ENCODE peak calls at places on chromosome 15, in four cellular contexts. A, R, W and H are unnamed samples.

GRCh38 chr15:68346986-68347385 is 69.4 kb downstream of the FEM1B start:
- DNase-seq in A (no peak), R (no peak), W (no peak), H (no peak)

GRCh38 chr15:85742186-85742751 is 52.5 kb downstream of the KLHL25 start:
- DNase-seq in A (peak; percentile 57), R (no peak), W (no peak), H (peak; percentile 78)

GRCh38 chr15:40329804-40330203 is 6.3 kb downstream of the INAFM2 start:
- DNase-seq in A (no peak), R (no peak), W (peak; percentile 89), H (peak; percentile 63)

GRCh38 chr15:41128174-41128902 is 12.3 kb upstream of the INO80 start:
- DNase-seq in A (no peak), R (no peak), W (no peak), H (no peak)

GRCh38 chr15:95559875-95560394 is 770.6 kb upstream of the NR2F2 start:
- DNase-seq in A (peak; percentile 95), R (no peak), W (peak; percentile 97), H (peak; percentile 96)

GRCh38 chr15:30962079-30962478 is 29.3 kb downstream of the MTMR10 start:
- DNase-seq in A (no peak), R (no peak), W (no peak), H (no peak)

GRCh38 chr15:34753236-34753894 is 1.4 kb downstream of the GJD2 start:
- DNase-seq in A (peak; percentile 63), R (no peak), W (peak; percentile 65), H (peak; percentile 63)

GRCh38 chr15:63601727-63602185 is 4.6 kb downstream of the FBXL22 start:
- DNase-seq in A (no peak), R (peak; percentile 72), W (no peak), H (no peak)

GRCh38 chr15:24761704-24762302 is 86.2 kb downstream of the NPAP1 start:
- DNase-seq in A (peak; percentile 10), R (no peak), W (peak; percentile 25), H (peak; percentile 29)
- TF ChIP-seq CTCF in A (peak; percentile 31), R (peak; percentile 24), W (peak; percentile 22), H (peak; percentile 51)

DNA sequence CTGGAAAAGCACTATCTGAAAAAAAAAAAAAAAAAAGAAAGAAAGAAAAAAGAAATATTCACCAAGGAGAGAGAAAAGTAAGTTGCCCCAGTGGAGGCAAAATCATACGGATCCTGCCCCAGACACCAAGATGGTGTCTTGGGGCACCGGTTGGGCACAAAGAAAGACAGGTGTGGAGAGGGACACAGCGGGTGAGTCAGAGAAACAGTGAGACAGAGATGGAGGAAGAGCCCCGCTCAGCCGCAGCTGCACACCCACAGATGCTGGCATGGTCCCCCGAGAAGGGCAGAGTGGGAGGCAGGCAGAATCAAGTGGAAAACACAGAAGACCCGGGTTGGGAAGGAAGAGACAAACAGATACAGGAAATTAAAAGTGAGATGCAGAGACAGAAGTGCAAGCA is 129.7 kb upstream of the SMAD3 start:
- DNase-seq in A (peak; percentile 11), R (no peak), W (no peak), H (no peak)
- H3K4me3 ChIP-seq in A (no peak overlapping the region), R (no peak overlapping the region), W (no peak overlapping the region), H (no peak overlapping the region)

GRCh38 chr15:71465109-71465508 is 345.2 kb upstream of the NR2E3 start:
- DNase-seq in A (no peak), R (no peak), W (no peak), H (no peak)

GRCh38 chr15:71468715-71469114 is 341.6 kb upstream of the NR2E3 start:
- DNase-seq in A (no peak), R (no peak), W (no peak), H (no peak)

GRCh38 chr15:71471347-71471746 is 339.0 kb upstream of the NR2E3 start:
- DNase-seq in A (no peak), R (no peak), W (no peak), H (peak; percentile 34)

GRCh38 chr15:71472699-71473098 is 337.7 kb upstream of the NR2E3 start:
- DNase-seq in A (no peak), R (no peak), W (no peak), H (no peak)

GRCh38 chr15:71469393-71469792 is 341.0 kb upstream of the NR2E3 start:
- DNase-seq in A (peak; percentile 66), R (no peak), W (no peak), H (peak; percentile 47)
- TF ChIP-seq CTCF in A (peak; percentile 25), R (no peak), W (no peak), H (peak; percentile 51)

DNA sequence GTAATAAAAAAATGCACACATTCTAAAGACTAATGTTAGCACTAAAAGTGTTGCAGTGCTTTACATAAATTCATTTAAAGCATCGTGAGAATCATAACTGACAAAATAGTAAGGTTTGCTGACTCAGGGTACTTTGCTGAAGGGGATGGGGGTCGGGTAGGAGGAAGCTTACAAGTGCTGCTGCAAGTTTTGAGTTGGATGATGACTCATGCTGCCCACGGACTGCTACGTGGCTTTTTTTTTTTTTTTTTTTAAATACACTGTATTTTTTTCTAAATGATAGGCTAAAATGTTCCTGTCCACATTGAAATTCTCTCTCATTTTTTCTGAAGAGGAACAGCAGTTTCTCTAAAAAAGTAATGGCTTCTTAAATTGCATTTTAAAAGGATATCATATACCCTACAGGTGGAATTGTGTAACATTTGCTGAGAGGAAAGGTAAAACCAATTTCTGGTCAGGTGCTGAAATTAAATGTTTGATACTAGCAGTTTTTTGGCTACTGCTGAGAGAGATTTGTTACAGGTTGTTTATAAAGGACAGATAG is 2.2 kb downstream of the MAPK6 start:
- DNase-seq in A (peak; percentile 96), R (no peak), W (peak; percentile 95), H (peak; percentile 97)
- H3K4me3 ChIP-seq in A (peak overlapping the region; percentile 67), R (peak overlapping the region; percentile 69), W (peak overlapping the region; percentile 68), H (peak overlapping the region; percentile 78)

GRCh38 chr15:58498821-58499580 is 67.2 kb downstream of the LIPC start:
- DNase-seq in A (peak; percentile 89), R (no peak), W (peak; percentile 93), H (peak; percentile 79)
- TF ChIP-seq CTCF in A (no peak), R (no peak), W (no peak), H (no peak)

DNA sequence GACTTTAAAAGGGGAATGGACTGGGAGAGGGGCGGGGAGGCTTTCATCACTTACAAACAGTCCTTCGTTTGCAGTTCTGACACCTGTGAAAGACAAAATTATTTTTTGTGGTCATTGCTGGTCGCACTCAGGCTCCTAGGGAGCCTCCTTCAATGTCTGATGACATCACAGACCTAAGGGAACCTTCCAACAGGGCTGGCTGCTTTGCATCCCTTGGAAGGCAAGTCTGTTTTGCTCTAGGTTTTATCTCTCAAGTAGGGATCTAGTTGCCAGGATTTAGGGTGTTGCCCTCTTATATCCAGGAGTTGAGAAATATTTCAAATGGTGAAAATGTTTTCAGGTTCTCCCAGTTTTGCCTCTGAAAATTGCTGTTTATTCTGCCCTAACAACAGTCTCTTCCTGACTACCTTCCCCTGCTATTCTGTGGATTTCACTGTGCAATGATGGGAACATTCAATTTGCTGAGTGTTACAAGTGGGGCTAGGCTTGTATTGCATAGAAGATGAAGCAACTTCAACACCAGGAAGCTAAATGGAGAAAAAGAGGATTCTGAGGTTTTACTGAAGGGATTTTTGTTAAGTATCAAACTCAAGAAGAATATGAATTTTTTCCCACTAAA is 75.9 kb upstream of the ARRDC4 start:
- DNase-seq in A (no peak), R (no peak), W (no peak), H (no peak)
- H3K4me3 ChIP-seq in A (no peak overlapping the region), R (no peak overlapping the region), W (no peak overlapping the region), H (no peak overlapping the region)

GRCh38 chr15:45780352-45780751 is 145.5 kb downstream of the SQOR start:
- DNase-seq in A (no peak), R (no peak), W (no peak), H (no peak)
- TF ChIP-seq CTCF in A (no peak), R (no peak), W (no peak), H (no peak)

GRCh38 chr15:69454953-69455352 is 2.3 kb downstream of the RPLP1 start:
- DNase-seq in A (no peak), R (no peak), W (no peak), H (no peak)
- H3K4me3 ChIP-seq in A (peak overlapping the region; percentile 79), R (peak overlapping the region; percentile 91), W (no peak overlapping the region), H (peak overlapping the region; percentile 75)